ENCODE peak calls at places on chromosomes 5 and 9, in seven cellular contexts. K, B, A, N, S, D and T are unnamed samples.

GRCh38 chr5:135308752-135309151 is 90.3 kb downstream of the MACROH2A1 start:
- DNase-seq in A (no peak), B (no peak), S (no peak), N (peak), D (no peak), K (no peak), T (no peak)

GRCh38 chr5:65483474-65484346 is 2.0 kb upstream of the ADAMTS6 start:
- DNase-seq in D (no peak), A (peak), K (no peak), B (no peak), S (no peak), N (peak), T (no peak)

GRCh38 chr5:90833753-90834152 is 275.2 kb downstream of the ADGRV1 start:
- DNase-seq in B (no peak), K (no peak), N (no peak), S (no peak), A (no peak), D (no peak), T (no peak)

GRCh38 chr9:105693435-105694275 is 686 bp upstream of the TMEM38B start:
- DNase-seq in A (no peak), B (no peak), K (no peak), N (no peak), S (no peak), D (no peak), T (no peak)

GRCh38 chr9:13224366-13224765 is 55.1 kb downstream of the MPDZ start:
- DNase-seq in S (no peak), B (no peak), K (no peak), N (no peak), A (no peak), D (no peak), T (no peak)

GRCh38 chr5:58543723-58544122 is 39.2 kb upstream of the RAB3C start:
- DNase-seq in S (no peak), D (no peak), K (no peak), A (no peak), N (no peak), B (no peak), T (no peak)

GRCh38 chr5:88304356-88304755 is 35.7 kb upstream of the TMEM161B start:
- DNase-seq in B (no peak), A (no peak), K (no peak), D (no peak), S (no peak), N (no peak), T (no peak)

GRCh38 chr9:354453-354852 is 139.8 kb downstream of the DOCK8 start:
- DNase-seq in B (no peak), K (no peak), A (peak), S (no peak), N (no peak), D (no peak), T (no peak)

GRCh38 chr9:93088656-93089015 is 7.4 kb upstream of the CARD19 start:
- DNase-seq in N (no peak), A (no peak), K (no peak), S (peak), B (no peak), D (no peak), T (no peak)

GRCh38 chr5:1429501-1429900 is 15.7 kb downstream of the SLC6A3 start:
- DNase-seq in S (no peak), A (no peak), K (no peak), B (no peak), N (no peak), D (no peak), T (peak)

GRCh38 chr9:134283111-134283515 is 43.1 kb upstream of the RXRA start:
- DNase-seq in B (peak), A (peak), K (peak), S (peak), D (no peak), N (peak), T (peak)

GRCh38 chr9:129319076-129319937 is 141.2 kb upstream of the IER5L start:
- DNase-seq in N (no peak), S (no peak), K (no peak), A (no peak), B (no peak), D (no peak), T (peak)

GRCh38 chr5:16540421-16540820 is 74.8 kb upstream of the ZNF622 start:
- DNase-seq in B (no peak), K (peak), D (no peak), N (peak), A (no peak), S (no peak), T (no peak)

GRCh38 chr5:36150676-36151433 is 832 bp downstream of the LMBRD2 start:
- DNase-seq in D (peak), B (peak), K (peak), S (no peak), A (peak), N (peak), T (peak)

GRCh38 chr5:34490501-34491250 is 165.5 kb upstream of the RAI14 start:
- DNase-seq in K (no peak), D (no peak), B (no peak), S (no peak), A (peak), N (no peak), T (no peak)

GRCh38 chr9:97373311-97373710 is 38.6 kb upstream of the TDRD7 start:
- DNase-seq in B (no peak), D (no peak), K (no peak), A (no peak), S (no peak), N (no peak), T (no peak)